ENCODE peak calls at places on chromosomes 7 and 10, in four cellular contexts. One of them, this sample, is unnamed.
A peak's percentile ranks its signal among the peaks of the same experiment; 100 is the strongest.

GRCh38 chr10:72319416-72320254 is 35.1 kb downstream of the DNAJB12 start:
- DNase-seq in HepG2: peak; percentile 86
- DNase-seq in K562: peak; percentile 58
- DNase-seq in SK-N-SH: peak; percentile 91
- DNase-seq in this sample: peak; percentile 83

GRCh38 chr10:17607603-17608332 is 9.4 kb downstream of the HACD1 start:
- DNase-seq in HepG2: peak; percentile 45
- DNase-seq in K562: peak; percentile 49
- DNase-seq in SK-N-SH: peak; percentile 60
- DNase-seq in this sample: no peak

GRCh38 chr7:29468196-29468595 is 95.4 kb upstream of the PRR15 start:
- DNase-seq in HepG2: no peak
- DNase-seq in K562: no peak
- DNase-seq in SK-N-SH: no peak
- DNase-seq in this sample: no peak

GRCh38 chr10:132441818-132442217 is 44.8 kb downstream of the PWWP2B start:
- DNase-seq in HepG2: no peak
- DNase-seq in K562: no peak
- DNase-seq in SK-N-SH: no peak
- DNase-seq in this sample: no peak

GRCh38 chr7:28533731-28534531 is 121.6 kb downstream of the CREB5 start:
- DNase-seq in HepG2: no peak
- DNase-seq in K562: no peak
- DNase-seq in SK-N-SH: no peak
- DNase-seq in this sample: no peak

GRCh38 chr7:133139350-133139749 is 57.5 kb upstream of the CHCHD3 start:
- DNase-seq in HepG2: peak; percentile 52
- DNase-seq in K562: peak; percentile 32
- DNase-seq in SK-N-SH: no peak
- DNase-seq in this sample: peak; percentile 81

GRCh38 chr10:129332476-129332875 is 134.6 kb upstream of the MGMT start:
- DNase-seq in HepG2: no peak
- DNase-seq in K562: peak; percentile 51
- DNase-seq in SK-N-SH: peak; percentile 56
- DNase-seq in this sample: peak; percentile 68

GRCh38 chr10:113782367-113782766 is 30.9 kb downstream of the PLEKHS1 start:
- DNase-seq in HepG2: no peak
- DNase-seq in K562: no peak
- DNase-seq in SK-N-SH: no peak
- DNase-seq in this sample: no peak

GRCh38 chr10:112520864-112521263 is 73.8 kb downstream of the VTI1A start:
- DNase-seq in HepG2: no peak
- DNase-seq in K562: no peak
- DNase-seq in SK-N-SH: no peak
- DNase-seq in this sample: no peak

GRCh38 chr10:107847620-107848019 is 683.1 kb upstream of the SORCS1 start:
- DNase-seq in HepG2: no peak
- DNase-seq in K562: no peak
- DNase-seq in SK-N-SH: no peak
- DNase-seq in this sample: no peak

GRCh38 chr7:55158541-55158940 is 139.7 kb downstream of the EGFR start:
- DNase-seq in HepG2: no peak
- DNase-seq in K562: no peak
- DNase-seq in SK-N-SH: no peak
- DNase-seq in this sample: no peak

GRCh38 chr7:100860702-100861615 is 6.2 kb upstream of the TRIP6 start:
- DNase-seq in HepG2: no peak
- DNase-seq in K562: no peak
- DNase-seq in SK-N-SH: peak; percentile 36
- DNase-seq in this sample: no peak

GRCh38 chr7:105438847-105439173 is 50.1 kb upstream of the SRPK2 start:
- DNase-seq in HepG2: peak; percentile 28
- DNase-seq in K562: no peak
- DNase-seq in SK-N-SH: no peak
- DNase-seq in this sample: no peak

GRCh38 chr7:30598121-30598876 is 3.6 kb downstream of the GARS1 start:
- DNase-seq in HepG2: no peak
- DNase-seq in K562: no peak
- DNase-seq in SK-N-SH: no peak
- DNase-seq in this sample: no peak

GRCh38 chr7:30594540-30595460 is at the start of gene GARS1:
- DNase-seq in HepG2: peak; percentile 77
- DNase-seq in K562: peak; percentile 77
- DNase-seq in SK-N-SH: peak; percentile 96
- DNase-seq in this sample: peak; percentile 84

GRCh38 chr7:30596043-30596641 is 1.5 kb downstream of the GARS1 start:
- DNase-seq in HepG2: peak; percentile 42
- DNase-seq in K562: no peak
- DNase-seq in SK-N-SH: peak; percentile 60
- DNase-seq in this sample: no peak

GRCh38 chr7:30595461-30596042 is 874 bp downstream of the GARS1 start:
- DNase-seq in HepG2: no peak
- DNase-seq in K562: no peak
- DNase-seq in SK-N-SH: peak; percentile 26
- DNase-seq in this sample: no peak

DNA sequence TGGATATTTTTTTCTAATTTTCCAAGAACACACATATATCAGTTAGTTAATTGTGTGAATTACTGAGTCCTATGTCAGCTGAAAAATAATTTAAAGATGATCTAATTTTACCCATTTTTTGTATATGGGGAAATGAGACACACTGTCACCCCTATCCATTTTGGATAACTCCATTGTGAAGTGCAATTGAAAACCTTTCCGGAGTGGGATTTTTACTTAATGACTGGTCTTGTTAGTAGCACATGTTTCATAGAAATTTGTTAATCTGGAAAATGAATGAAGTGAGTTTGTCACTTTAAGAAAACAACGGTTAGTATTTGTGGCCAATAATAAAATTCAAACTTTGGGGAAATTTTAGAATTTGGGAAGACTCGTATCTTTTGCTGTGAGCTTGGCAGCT is 2.0 kb downstream of the GARS1 start:
- DNase-seq in HepG2: no peak
- DNase-seq in K562: no peak
- DNase-seq in SK-N-SH: no peak
- DNase-seq in this sample: no peak
- TF ChIP-seq FOXJ3 in HepG2: no peak
- TF ChIP-seq FOXJ3 in K562: no peak
- TF ChIP-seq FOXJ3 in SK-N-SH: no peak
- TF ChIP-seq FOXJ3 in this sample: no peak

GRCh38 chr7:159116581-159117339 is 27.9 kb downstream of the VIPR2 start:
- DNase-seq in HepG2: no peak
- DNase-seq in K562: no peak
- DNase-seq in SK-N-SH: no peak
- DNase-seq in this sample: no peak

GRCh38 chr7:159114981-159115380 is 29.7 kb downstream of the VIPR2 start:
- DNase-seq in HepG2: no peak
- DNase-seq in K562: no peak
- DNase-seq in SK-N-SH: no peak
- DNase-seq in this sample: no peak

GRCh38 chr7:159117366-159118219 is 27.1 kb downstream of the VIPR2 start:
- DNase-seq in HepG2: no peak
- DNase-seq in K562: no peak
- DNase-seq in SK-N-SH: no peak
- DNase-seq in this sample: no peak

GRCh38 chr7:159114096-159114495 is 30.6 kb downstream of the VIPR2 start:
- DNase-seq in HepG2: no peak
- DNase-seq in K562: no peak
- DNase-seq in SK-N-SH: no peak
- DNase-seq in this sample: no peak

GRCh38 chr7:159115601-159116501 is 28.8 kb downstream of the VIPR2 start:
- DNase-seq in HepG2: no peak
- DNase-seq in K562: no peak
- DNase-seq in SK-N-SH: no peak
- DNase-seq in this sample: no peak
- TF ChIP-seq FOXJ3 in HepG2: no peak
- TF ChIP-seq FOXJ3 in K562: no peak
- TF ChIP-seq FOXJ3 in SK-N-SH: no peak
- TF ChIP-seq FOXJ3 in this sample: no peak

DNA sequence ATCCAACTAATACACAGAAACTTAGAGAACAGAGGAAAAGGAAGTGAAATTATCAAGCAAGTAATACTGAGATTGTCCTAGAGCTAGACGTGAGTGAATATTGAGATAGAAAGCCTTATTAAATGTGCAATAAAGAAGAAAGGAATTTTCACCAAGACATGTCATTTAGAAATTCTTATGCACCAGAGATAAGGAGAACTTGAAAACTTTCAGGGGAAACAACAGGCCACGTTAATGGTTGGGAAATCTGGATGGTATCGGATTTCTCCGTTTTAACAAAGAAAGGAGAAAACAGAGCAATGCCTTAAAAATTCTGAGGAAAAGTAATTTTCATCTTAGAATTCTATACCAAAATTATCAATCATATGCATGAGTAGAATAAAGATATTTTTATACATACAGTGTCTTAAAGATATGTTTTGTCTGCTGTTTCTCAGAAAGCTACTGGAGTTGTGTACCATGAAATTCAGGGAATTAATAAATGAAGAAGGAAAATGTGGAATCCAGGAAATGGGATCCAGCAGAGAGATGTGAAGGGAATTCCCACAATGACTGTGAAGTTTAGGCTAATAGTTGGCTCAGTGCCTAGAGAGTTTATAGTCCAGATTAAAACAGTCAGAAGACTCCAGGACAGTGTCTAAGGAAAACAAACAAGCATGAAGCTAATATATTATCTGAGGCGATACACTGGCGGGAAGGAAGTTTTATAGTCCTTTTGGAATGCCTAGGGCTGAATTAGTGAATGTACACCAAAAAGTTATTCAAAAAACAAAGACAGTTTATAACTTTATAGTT is 159.5 kb downstream of the PPP1R9A start:
- DNase-seq in HepG2: peak; percentile 75
- DNase-seq in K562: no peak
- DNase-seq in SK-N-SH: no peak
- DNase-seq in this sample: no peak
- TF ChIP-seq FOXJ3 in HepG2: no peak
- TF ChIP-seq FOXJ3 in K562: no peak
- TF ChIP-seq FOXJ3 in SK-N-SH: no peak
- TF ChIP-seq FOXJ3 in this sample: no peak

DNA sequence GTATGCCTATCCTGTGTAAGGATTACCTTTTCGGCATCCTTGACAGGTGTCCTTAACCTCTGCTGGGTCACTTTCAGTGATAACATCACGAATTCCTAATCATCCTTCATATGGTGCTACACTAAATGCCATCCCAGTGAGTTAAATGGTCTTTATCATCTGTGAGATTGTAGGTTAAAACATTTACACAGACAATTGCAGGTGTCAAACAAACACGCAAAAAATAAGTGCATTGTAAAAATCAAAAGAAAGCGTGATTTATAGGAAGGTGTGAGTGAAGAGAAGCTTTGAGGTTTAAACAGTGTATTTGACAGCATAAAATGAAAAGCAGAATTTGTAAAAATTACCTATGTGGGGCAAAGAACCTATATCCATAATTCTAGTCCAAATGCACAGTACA is 111.5 kb upstream of the IFRD1 start:
- DNase-seq in HepG2: no peak
- DNase-seq in K562: no peak
- DNase-seq in SK-N-SH: no peak
- DNase-seq in this sample: no peak
- TF ChIP-seq FOXJ3 in HepG2: no peak
- TF ChIP-seq FOXJ3 in K562: no peak
- TF ChIP-seq FOXJ3 in SK-N-SH: no peak
- TF ChIP-seq FOXJ3 in this sample: no peak